ENCODE peak calls at places on chromosomes 6 and 20, in ten cellular contexts. One of them, this sample, is unnamed. For H3K27me3, the result is how much of the 10 kb centered on the place peaks cover.

GRCh38 chr6:128541261-128541660 is 20.9 kb upstream of the PTPRK start:
- DNase-seq in lung: no peak
- DNase-seq in transverse colon: no peak
- DNase-seq in uterus: no peak
- DNase-seq in CD8-positive, alpha-beta T cell: no peak
- DNase-seq in IMR-90: no peak
- DNase-seq in RWPE2: no peak
- DNase-seq in neural progenitor cell: no peak
- DNase-seq in Caco-2: no peak
- DNase-seq in GM23338: no peak
- DNase-seq in this sample: no peak

GRCh38 chr6:6712979-6713514 is 124.5 kb downstream of the LY86 start:
- DNase-seq in lung: no peak
- DNase-seq in transverse colon: no peak
- DNase-seq in uterus: no peak
- DNase-seq in CD8-positive, alpha-beta T cell: peak
- DNase-seq in IMR-90: no peak
- DNase-seq in RWPE2: no peak
- DNase-seq in neural progenitor cell: no peak
- DNase-seq in Caco-2: no peak
- DNase-seq in GM23338: no peak
- DNase-seq in this sample: peak

GRCh38 chr20:55316753-55317152 is 688.6 kb downstream of the CBLN4 start:
- DNase-seq in lung: no peak
- DNase-seq in transverse colon: no peak
- DNase-seq in uterus: no peak
- DNase-seq in CD8-positive, alpha-beta T cell: no peak
- DNase-seq in IMR-90: no peak
- DNase-seq in RWPE2: no peak
- DNase-seq in neural progenitor cell: no peak
- DNase-seq in Caco-2: no peak
- DNase-seq in GM23338: no peak
- DNase-seq in this sample: no peak

GRCh38 chr6:32947552-32948465 is 5.1 kb downstream of the HLA-DMA start:
- DNase-seq in lung: no peak
- DNase-seq in transverse colon: peak
- DNase-seq in uterus: no peak
- DNase-seq in CD8-positive, alpha-beta T cell: peak
- DNase-seq in IMR-90: peak
- DNase-seq in RWPE2: no peak
- DNase-seq in neural progenitor cell: peak
- DNase-seq in Caco-2: peak
- DNase-seq in GM23338: peak
- DNase-seq in this sample: peak

GRCh38 chr6:119479860-119480655 is 130.5 kb upstream of the MAN1A1 start:
- DNase-seq in lung: no peak
- DNase-seq in transverse colon: no peak
- DNase-seq in uterus: no peak
- DNase-seq in CD8-positive, alpha-beta T cell: no peak
- DNase-seq in IMR-90: peak
- DNase-seq in RWPE2: no peak
- DNase-seq in neural progenitor cell: no peak
- DNase-seq in Caco-2: no peak
- DNase-seq in GM23338: no peak
- DNase-seq in this sample: peak

GRCh38 chr20:22466447-22467171 is 117.8 kb downstream of the FOXA2 start:
- DNase-seq in lung: no peak
- DNase-seq in transverse colon: no peak
- DNase-seq in uterus: no peak
- DNase-seq in CD8-positive, alpha-beta T cell: no peak
- DNase-seq in IMR-90: no peak
- DNase-seq in RWPE2: no peak
- DNase-seq in neural progenitor cell: no peak
- DNase-seq in Caco-2: no peak
- DNase-seq in GM23338: no peak
- DNase-seq in this sample: no peak

GRCh38 chr6:21457647-21458046 is 135.9 kb upstream of the SOX4 start:
- DNase-seq in lung: no peak
- DNase-seq in transverse colon: no peak
- DNase-seq in uterus: no peak
- DNase-seq in CD8-positive, alpha-beta T cell: no peak
- DNase-seq in IMR-90: no peak
- DNase-seq in RWPE2: no peak
- DNase-seq in neural progenitor cell: no peak
- DNase-seq in Caco-2: peak
- DNase-seq in GM23338: no peak
- DNase-seq in this sample: no peak

GRCh38 chr6:34189806-34190503 is 44.1 kb upstream of the GRM4 start:
- DNase-seq in lung: no peak
- DNase-seq in transverse colon: peak
- DNase-seq in uterus: no peak
- DNase-seq in CD8-positive, alpha-beta T cell: peak
- DNase-seq in IMR-90: no peak
- DNase-seq in RWPE2: peak
- DNase-seq in neural progenitor cell: no peak
- DNase-seq in Caco-2: no peak
- DNase-seq in GM23338: no peak
- DNase-seq in this sample: no peak

GRCh38 chr6:26394289-26394688 is 7.8 kb upstream of the BTN3A1 start:
- DNase-seq in lung: no peak
- DNase-seq in transverse colon: no peak
- DNase-seq in uterus: no peak
- DNase-seq in CD8-positive, alpha-beta T cell: no peak
- DNase-seq in IMR-90: peak
- DNase-seq in RWPE2: no peak
- DNase-seq in neural progenitor cell: no peak
- DNase-seq in Caco-2: no peak
- DNase-seq in GM23338: no peak
- DNase-seq in this sample: peak

GRCh38 chr6:44029489-44030185 is 97.6 kb downstream of the MRPL14 start:
- DNase-seq in lung: no peak
- DNase-seq in transverse colon: no peak
- DNase-seq in uterus: peak
- DNase-seq in CD8-positive, alpha-beta T cell: no peak
- DNase-seq in IMR-90: peak
- DNase-seq in RWPE2: no peak
- DNase-seq in neural progenitor cell: no peak
- DNase-seq in Caco-2: no peak
- DNase-seq in GM23338: no peak
- DNase-seq in this sample: no peak

GRCh38 chr6:1619666-1620503 is 10.2 kb downstream of the FOXC1 start:
- DNase-seq in lung: no peak
- DNase-seq in transverse colon: no peak
- DNase-seq in uterus: no peak
- DNase-seq in CD8-positive, alpha-beta T cell: no peak
- DNase-seq in IMR-90: no peak
- DNase-seq in RWPE2: peak
- DNase-seq in neural progenitor cell: peak
- DNase-seq in Caco-2: no peak
- DNase-seq in GM23338: peak
- DNase-seq in this sample: no peak

GRCh38 chr6:45377555-45378323 is at the start of gene SUPT3H:
- DNase-seq in lung: peak
- DNase-seq in transverse colon: peak
- DNase-seq in uterus: peak
- DNase-seq in CD8-positive, alpha-beta T cell: peak
- DNase-seq in IMR-90: peak
- DNase-seq in RWPE2: peak
- DNase-seq in neural progenitor cell: peak
- DNase-seq in Caco-2: peak
- DNase-seq in GM23338: peak
- DNase-seq in this sample: peak
- TF ChIP-seq CTCF in lung: no peak
- TF ChIP-seq CTCF in transverse colon: no peak
- TF ChIP-seq CTCF in uterus: peak
- TF ChIP-seq CTCF in CD8-positive, alpha-beta T cell: no peak
- TF ChIP-seq CTCF in IMR-90: peak
- TF ChIP-seq CTCF in RWPE2: peak
- TF ChIP-seq CTCF in neural progenitor cell: peak
- TF ChIP-seq CTCF in Caco-2: peak
- TF ChIP-seq CTCF in GM23338: peak
- TF ChIP-seq CTCF in this sample: peak

GRCh38 chr20:40697466-40697987 is 8.5 kb upstream of the MAFB start:
- DNase-seq in lung: no peak
- DNase-seq in transverse colon: no peak
- DNase-seq in uterus: no peak
- DNase-seq in CD8-positive, alpha-beta T cell: no peak
- DNase-seq in IMR-90: no peak
- DNase-seq in RWPE2: peak
- DNase-seq in neural progenitor cell: no peak
- DNase-seq in Caco-2: no peak
- DNase-seq in GM23338: no peak
- DNase-seq in this sample: no peak

GRCh38 chr20:40695214-40695613 is 6.2 kb upstream of the MAFB start:
- DNase-seq in lung: no peak
- DNase-seq in transverse colon: no peak
- DNase-seq in uterus: no peak
- DNase-seq in CD8-positive, alpha-beta T cell: no peak
- DNase-seq in IMR-90: no peak
- DNase-seq in RWPE2: no peak
- DNase-seq in neural progenitor cell: no peak
- DNase-seq in Caco-2: no peak
- DNase-seq in GM23338: no peak
- DNase-seq in this sample: no peak

GRCh38 chr20:40694246-40694645 is 5.2 kb upstream of the MAFB start:
- DNase-seq in lung: no peak
- DNase-seq in transverse colon: no peak
- DNase-seq in uterus: no peak
- DNase-seq in CD8-positive, alpha-beta T cell: no peak
- DNase-seq in IMR-90: no peak
- DNase-seq in RWPE2: no peak
- DNase-seq in neural progenitor cell: no peak
- DNase-seq in Caco-2: no peak
- DNase-seq in GM23338: no peak
- DNase-seq in this sample: no peak

GRCh38 chr20:40698744-40699143 is 9.7 kb upstream of the MAFB start:
- DNase-seq in lung: no peak
- DNase-seq in transverse colon: no peak
- DNase-seq in uterus: no peak
- DNase-seq in CD8-positive, alpha-beta T cell: no peak
- DNase-seq in IMR-90: no peak
- DNase-seq in RWPE2: no peak
- DNase-seq in neural progenitor cell: no peak
- DNase-seq in Caco-2: no peak
- DNase-seq in GM23338: no peak
- DNase-seq in this sample: no peak

GRCh38 chr20:40698281-40698680 is 9.2 kb upstream of the MAFB start:
- DNase-seq in lung: no peak
- DNase-seq in transverse colon: no peak
- DNase-seq in uterus: no peak
- DNase-seq in CD8-positive, alpha-beta T cell: no peak
- DNase-seq in IMR-90: no peak
- DNase-seq in RWPE2: peak
- DNase-seq in neural progenitor cell: no peak
- DNase-seq in Caco-2: no peak
- DNase-seq in GM23338: no peak
- DNase-seq in this sample: no peak
- H3K27me3 ChIP-seq in lung: under half
- H3K27me3 ChIP-seq in transverse colon: under half
- H3K27me3 ChIP-seq in uterus: under half
- H3K27me3 ChIP-seq in CD8-positive, alpha-beta T cell: under half
- H3K27me3 ChIP-seq in IMR-90: under half
- H3K27me3 ChIP-seq in RWPE2: under half
- H3K27me3 ChIP-seq in neural progenitor cell: half or more
- H3K27me3 ChIP-seq in Caco-2: under half
- H3K27me3 ChIP-seq in GM23338: half or more
- H3K27me3 ChIP-seq in this sample: under half

GRCh38 chr6:4018194-4019111 is 60.5 kb downstream of the FAM217A start:
- DNase-seq in lung: peak
- DNase-seq in transverse colon: peak
- DNase-seq in uterus: peak
- DNase-seq in CD8-positive, alpha-beta T cell: peak
- DNase-seq in IMR-90: peak
- DNase-seq in RWPE2: peak
- DNase-seq in neural progenitor cell: peak
- DNase-seq in Caco-2: peak
- DNase-seq in GM23338: peak
- DNase-seq in this sample: peak
- TF ChIP-seq CTCF in lung: no peak
- TF ChIP-seq CTCF in transverse colon: peak
- TF ChIP-seq CTCF in uterus: peak
- TF ChIP-seq CTCF in CD8-positive, alpha-beta T cell: no peak
- TF ChIP-seq CTCF in IMR-90: peak
- TF ChIP-seq CTCF in RWPE2: peak
- TF ChIP-seq CTCF in neural progenitor cell: peak
- TF ChIP-seq CTCF in Caco-2: peak
- TF ChIP-seq CTCF in GM23338: peak
- TF ChIP-seq CTCF in this sample: peak

GRCh38 chr20:63067266-63067635 is 60.5 kb upstream of the BHLHE23 start:
- DNase-seq in lung: no peak
- DNase-seq in transverse colon: no peak
- DNase-seq in uterus: no peak
- DNase-seq in CD8-positive, alpha-beta T cell: no peak
- DNase-seq in IMR-90: no peak
- DNase-seq in RWPE2: peak
- DNase-seq in neural progenitor cell: no peak
- DNase-seq in Caco-2: no peak
- DNase-seq in GM23338: no peak
- DNase-seq in this sample: no peak
- H3K27me3 ChIP-seq in lung: under half
- H3K27me3 ChIP-seq in transverse colon: half or more
- H3K27me3 ChIP-seq in uterus: under half
- H3K27me3 ChIP-seq in CD8-positive, alpha-beta T cell: under half
- H3K27me3 ChIP-seq in IMR-90: under half
- H3K27me3 ChIP-seq in RWPE2: under half
- H3K27me3 ChIP-seq in neural progenitor cell: under half
- H3K27me3 ChIP-seq in Caco-2: under half
- H3K27me3 ChIP-seq in GM23338: under half
- H3K27me3 ChIP-seq in this sample: under half

GRCh38 chr20:8386991-8387390 is 254.9 kb downstream of the PLCB1 start:
- DNase-seq in lung: no peak
- DNase-seq in transverse colon: no peak
- DNase-seq in uterus: no peak
- DNase-seq in CD8-positive, alpha-beta T cell: no peak
- DNase-seq in IMR-90: no peak
- DNase-seq in RWPE2: no peak
- DNase-seq in neural progenitor cell: no peak
- DNase-seq in Caco-2: no peak
- DNase-seq in GM23338: no peak
- DNase-seq in this sample: no peak

GRCh38 chr20:8388146-8388545 is 256.1 kb downstream of the PLCB1 start:
- DNase-seq in lung: no peak
- DNase-seq in transverse colon: no peak
- DNase-seq in uterus: no peak
- DNase-seq in CD8-positive, alpha-beta T cell: no peak
- DNase-seq in IMR-90: peak
- DNase-seq in RWPE2: no peak
- DNase-seq in neural progenitor cell: no peak
- DNase-seq in Caco-2: no peak
- DNase-seq in GM23338: no peak
- DNase-seq in this sample: peak

GRCh38 chr20:8388707-8389106 is 256.6 kb downstream of the PLCB1 start:
- DNase-seq in lung: no peak
- DNase-seq in transverse colon: no peak
- DNase-seq in uterus: no peak
- DNase-seq in CD8-positive, alpha-beta T cell: no peak
- DNase-seq in IMR-90: peak
- DNase-seq in RWPE2: no peak
- DNase-seq in neural progenitor cell: no peak
- DNase-seq in Caco-2: no peak
- DNase-seq in GM23338: no peak
- DNase-seq in this sample: no peak

GRCh38 chr20:8390500-8390899 is 258.4 kb downstream of the PLCB1 start:
- DNase-seq in lung: no peak
- DNase-seq in transverse colon: no peak
- DNase-seq in uterus: no peak
- DNase-seq in CD8-positive, alpha-beta T cell: no peak
- DNase-seq in IMR-90: no peak
- DNase-seq in RWPE2: no peak
- DNase-seq in neural progenitor cell: no peak
- DNase-seq in Caco-2: no peak
- DNase-seq in GM23338: no peak
- DNase-seq in this sample: no peak

GRCh38 chr20:8389381-8390368 is 257.6 kb downstream of the PLCB1 start:
- DNase-seq in lung: no peak
- DNase-seq in transverse colon: no peak
- DNase-seq in uterus: no peak
- DNase-seq in CD8-positive, alpha-beta T cell: no peak
- DNase-seq in IMR-90: peak
- DNase-seq in RWPE2: no peak
- DNase-seq in neural progenitor cell: peak
- DNase-seq in Caco-2: peak
- DNase-seq in GM23338: peak
- DNase-seq in this sample: peak
- TF ChIP-seq CTCF in lung: peak
- TF ChIP-seq CTCF in transverse colon: peak
- TF ChIP-seq CTCF in uterus: peak
- TF ChIP-seq CTCF in CD8-positive, alpha-beta T cell: peak
- TF ChIP-seq CTCF in IMR-90: peak
- TF ChIP-seq CTCF in RWPE2: peak
- TF ChIP-seq CTCF in neural progenitor cell: peak
- TF ChIP-seq CTCF in Caco-2: peak
- TF ChIP-seq CTCF in GM23338: peak
- TF ChIP-seq CTCF in this sample: peak

This sample was measured in bronchial epithelial cell.